ENCODE peak calls at places on chromosome 7, in eight cellular contexts. K, B, Z, O, U, N, T and S are unnamed samples.

GRCh38 chr7:21030237-21030636 is 243.6 kb upstream of the SP8 start:
- DNase-seq in K (no peak), B (no peak), Z (no peak), O (no peak), U (no peak), N (no peak), T (no peak), S (no peak)

GRCh38 chr7:116162992-116163391 is 47.3 kb upstream of the TES start:
- DNase-seq in K (no peak), B (no peak), Z (no peak), O (no peak), U (no peak), N (no peak), T (no peak), S (no peak)

GRCh38 chr7:30469303-30469702 is 9.3 kb downstream of the NOD1 start:
- DNase-seq in K (peak), B (peak), Z (no peak), O (peak), U (peak), N (no peak), T (no peak), S (no peak)

GRCh38 chr7:1610013-1610677 is 40.3 kb upstream of the PSMG3 start:
- DNase-seq in K (no peak), B (no peak), Z (no peak), O (no peak), U (no peak), N (no peak), T (no peak), S (no peak)

GRCh38 chr7:74604326-74605020 is 53.0 kb upstream of the GTF2I start:
- DNase-seq in K (no peak), B (no peak), Z (no peak), O (no peak), U (no peak), N (no peak), T (no peak), S (no peak)

GRCh38 chr7:29946428-29947186 is 43.0 kb downstream of the SCRN1 start:
- DNase-seq in K (peak), B (peak), Z (no peak), O (no peak), U (no peak), N (no peak), T (no peak), S (no peak)

GRCh38 chr7:154415709-154416399 is 363.7 kb downstream of the DPP6 start:
- DNase-seq in K (no peak), B (no peak), Z (no peak), O (no peak), U (no peak), N (no peak), T (no peak), S (no peak)

GRCh38 chr7:41617987-41618386 is 84.9 kb downstream of the INHBA start:
- DNase-seq in K (no peak), B (no peak), Z (no peak), O (no peak), U (no peak), N (no peak), T (no peak), S (no peak)

GRCh38 chr7:137873524-137873923 is 26.8 kb upstream of the DGKI start:
- DNase-seq in K (no peak), B (peak), Z (no peak), O (no peak), U (peak), N (no peak), T (no peak), S (no peak)

GRCh38 chr7:129118976-129119375 is 25.5 kb upstream of the TSPAN33 start:
- DNase-seq in K (no peak), B (no peak), Z (no peak), O (no peak), U (no peak), N (no peak), T (no peak), S (no peak)

GRCh38 chr7:4010923-4011656 is 671.0 kb upstream of the FOXK1 start:
- DNase-seq in K (no peak), B (no peak), Z (no peak), O (no peak), U (no peak), N (no peak), T (no peak), S (no peak)

GRCh38 chr7:108736266-108736891 is 166.7 kb downstream of the DNAJB9 start:
- DNase-seq in K (no peak), B (no peak), Z (no peak), O (no peak), U (no peak), N (no peak), T (no peak), S (no peak)

GRCh38 chr7:24411226-24411625 is 127.2 kb downstream of the NPY start:
- DNase-seq in K (no peak), B (no peak), Z (no peak), O (no peak), U (no peak), N (no peak), T (no peak), S (no peak)

GRCh38 chr7:157004839-157005455 is 5.5 kb downstream of the MNX1 start:
- DNase-seq in K (no peak), B (no peak), Z (no peak), O (no peak), U (no peak), N (no peak), T (no peak), S (no peak)

GRCh38 chr7:36535866-36536664 is 146.4 kb downstream of the ANLN start:
- DNase-seq in K (peak), B (no peak), Z (no peak), O (no peak), U (no peak), N (no peak), T (no peak), S (no peak)

GRCh38 chr7:152608656-152609055 is 67.3 kb downstream of the XRCC2 start:
- DNase-seq in K (no peak), B (no peak), Z (no peak), O (no peak), U (no peak), N (no peak), T (no peak), S (no peak)

GRCh38 chr7:82005056-82005455 is 235.2 kb upstream of the HGF start:
- DNase-seq in K (no peak), B (no peak), Z (no peak), O (no peak), U (no peak), N (no peak), T (no peak), S (no peak)